ENCODE peak calls at places on chromosomes 16 and 17, in six cellular contexts. One of them, this sample, is unnamed.

GRCh38 chr17:55198690-55199370 is 65.9 kb upstream of the HLF start:
- DNase-seq in RWPE2: no peak
- DNase-seq in stomach: no peak
- DNase-seq in uterus: no peak
- DNase-seq in IMR-90: no peak
- DNase-seq in hepatocyte: no peak
- DNase-seq in this sample: no peak

GRCh38 chr16:4344659-4345438 is 6.3 kb downstream of the PAM16 start:
- DNase-seq in RWPE2: no peak
- DNase-seq in stomach: peak; percentile 59
- DNase-seq in uterus: no peak
- DNase-seq in IMR-90: peak; percentile 10
- DNase-seq in hepatocyte: no peak
- DNase-seq in this sample: no peak

GRCh38 chr16:74099530-74099929 is 197.1 kb upstream of the PSMD7 start:
- DNase-seq in RWPE2: no peak
- DNase-seq in stomach: no peak
- DNase-seq in uterus: no peak
- DNase-seq in IMR-90: no peak
- DNase-seq in hepatocyte: no peak
- DNase-seq in this sample: no peak

GRCh38 chr17:8753976-8754440 is 4.3 kb downstream of the SPDYE4 start:
- DNase-seq in RWPE2: no peak
- DNase-seq in stomach: no peak
- DNase-seq in uterus: no peak
- DNase-seq in IMR-90: peak; percentile 6
- DNase-seq in hepatocyte: peak; percentile 55
- DNase-seq in this sample: no peak

GRCh38 chr17:77560417-77560816 is 398.1 kb upstream of the TNRC6C start:
- DNase-seq in RWPE2: no peak
- DNase-seq in stomach: no peak
- DNase-seq in uterus: no peak
- DNase-seq in IMR-90: no peak
- DNase-seq in hepatocyte: no peak
- DNase-seq in this sample: no peak

GRCh38 chr17:1774390-1775176 is 12.7 kb downstream of the SERPINF1 start:
- DNase-seq in RWPE2: no peak
- DNase-seq in stomach: no peak
- DNase-seq in uterus: no peak
- DNase-seq in IMR-90: no peak
- DNase-seq in hepatocyte: no peak
- DNase-seq in this sample: no peak

GRCh38 chr17:50916708-50917417 is 50.7 kb upstream of the TOB1 start:
- DNase-seq in RWPE2: no peak
- DNase-seq in stomach: no peak
- DNase-seq in uterus: no peak
- DNase-seq in IMR-90: no peak
- DNase-seq in hepatocyte: no peak
- DNase-seq in this sample: no peak

GRCh38 chr17:33904438-33904837 is 350.6 kb upstream of the CCL2 start:
- DNase-seq in RWPE2: no peak
- DNase-seq in stomach: no peak
- DNase-seq in uterus: no peak
- DNase-seq in IMR-90: no peak
- DNase-seq in hepatocyte: no peak
- DNase-seq in this sample: no peak

GRCh38 chr16:67842509-67843342 is 606 bp downstream of the THAP11 start:
- DNase-seq in RWPE2: peak; percentile 75
- DNase-seq in stomach: peak; percentile 49
- DNase-seq in uterus: no peak
- DNase-seq in IMR-90: peak; percentile 46
- DNase-seq in hepatocyte: peak; percentile 76
- DNase-seq in this sample: peak; percentile 58

GRCh38 chr17:45021607-45022287 is 29.7 kb downstream of the DCAKD start:
- DNase-seq in RWPE2: no peak
- DNase-seq in stomach: peak; percentile 68
- DNase-seq in uterus: peak; percentile 69
- DNase-seq in IMR-90: peak; percentile 47
- DNase-seq in hepatocyte: peak; percentile 89
- DNase-seq in this sample: peak; percentile 57

GRCh38 chr17:8896087-8896486 is 28.6 kb upstream of the PIK3R6 start:
- DNase-seq in RWPE2: no peak
- DNase-seq in stomach: no peak
- DNase-seq in uterus: no peak
- DNase-seq in IMR-90: no peak
- DNase-seq in hepatocyte: no peak
- DNase-seq in this sample: no peak

GRCh38 chr16:84941916-84942315 is 69.4 kb downstream of the ZDHHC7 start:
- DNase-seq in RWPE2: no peak
- DNase-seq in stomach: no peak
- DNase-seq in uterus: no peak
- DNase-seq in IMR-90: peak; percentile 46
- DNase-seq in hepatocyte: peak; percentile 49
- DNase-seq in this sample: no peak

GRCh38 chr16:47719713-47720112 is 258.6 kb downstream of the PHKB start:
- DNase-seq in RWPE2: no peak
- DNase-seq in stomach: no peak
- DNase-seq in uterus: no peak
- DNase-seq in IMR-90: no peak
- DNase-seq in hepatocyte: no peak
- DNase-seq in this sample: no peak
- H3K36me3 ChIP-seq in RWPE2: no peaks in the 10 kb centered on the region
- H3K36me3 ChIP-seq in stomach: no peaks in the 10 kb centered on the region
- H3K36me3 ChIP-seq in uterus: no peaks in the 10 kb centered on the region
- H3K36me3 ChIP-seq in IMR-90: no peaks in the 10 kb centered on the region
- H3K36me3 ChIP-seq in hepatocyte: no peaks in the 10 kb centered on the region
- H3K36me3 ChIP-seq in this sample: no peaks in the 10 kb centered on the region

DNA sequence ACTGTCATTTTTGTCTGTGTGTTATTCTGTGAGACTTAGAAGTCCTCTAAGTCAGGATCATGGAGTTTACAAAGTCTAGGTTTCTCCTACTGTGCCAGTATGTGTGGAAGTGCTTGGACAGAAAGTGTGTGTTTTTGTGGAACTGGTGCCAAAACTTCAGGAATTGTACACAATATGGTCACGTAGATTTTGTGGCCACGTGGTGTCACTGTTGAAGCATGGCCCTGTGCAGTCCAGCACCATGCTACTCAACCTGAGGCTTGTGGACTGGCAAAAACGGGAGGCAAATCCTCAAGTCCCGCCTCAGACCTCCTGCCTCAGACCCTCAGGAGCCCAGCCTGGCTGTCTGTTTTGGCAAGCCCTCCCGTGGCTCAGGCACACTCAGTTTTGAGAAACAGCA is 16.7 kb upstream of the ALKBH5 start:
- DNase-seq in RWPE2: no peak
- DNase-seq in stomach: peak; percentile 44
- DNase-seq in uterus: no peak
- DNase-seq in IMR-90: no peak
- DNase-seq in hepatocyte: no peak
- DNase-seq in this sample: no peak
- TF ChIP-seq CTCF in RWPE2: peak; percentile 23
- TF ChIP-seq CTCF in stomach: no peak
- TF ChIP-seq CTCF in uterus: no peak
- TF ChIP-seq CTCF in IMR-90: peak; percentile 12
- TF ChIP-seq CTCF in hepatocyte: no peak
- TF ChIP-seq CTCF in this sample: no peak

GRCh38 chr17:56897646-56898424 is 16.0 kb downstream of the TRIM25 start:
- DNase-seq in RWPE2: no peak
- DNase-seq in stomach: no peak
- DNase-seq in uterus: no peak
- DNase-seq in IMR-90: no peak
- DNase-seq in hepatocyte: no peak
- DNase-seq in this sample: no peak

GRCh38 chr17:56896217-56896967 is 17.5 kb downstream of the TRIM25 start:
- DNase-seq in RWPE2: no peak
- DNase-seq in stomach: peak; percentile 1
- DNase-seq in uterus: no peak
- DNase-seq in IMR-90: no peak
- DNase-seq in hepatocyte: no peak
- DNase-seq in this sample: no peak

GRCh38 chr17:56898874-56899273 is 15.0 kb downstream of the TRIM25 start:
- DNase-seq in RWPE2: no peak
- DNase-seq in stomach: no peak
- DNase-seq in uterus: no peak
- DNase-seq in IMR-90: no peak
- DNase-seq in hepatocyte: no peak
- DNase-seq in this sample: no peak

GRCh38 chr17:56894859-56895455 is 18.9 kb downstream of the TRIM25 start:
- DNase-seq in RWPE2: no peak
- DNase-seq in stomach: no peak
- DNase-seq in uterus: no peak
- DNase-seq in IMR-90: no peak
- DNase-seq in hepatocyte: no peak
- DNase-seq in this sample: no peak

GRCh38 chr17:56896968-56897359 is 16.9 kb downstream of the TRIM25 start:
- DNase-seq in RWPE2: no peak
- DNase-seq in stomach: peak; percentile 56
- DNase-seq in uterus: no peak
- DNase-seq in IMR-90: no peak
- DNase-seq in hepatocyte: no peak
- DNase-seq in this sample: no peak
- H3K36me3 ChIP-seq in RWPE2: peaks cover 98% of the 10 kb centered on the region
- H3K36me3 ChIP-seq in stomach: peaks cover 100% of the 10 kb centered on the region
- H3K36me3 ChIP-seq in uterus: no peaks in the 10 kb centered on the region
- H3K36me3 ChIP-seq in IMR-90: peaks cover 67% of the 10 kb centered on the region
- H3K36me3 ChIP-seq in hepatocyte: no peaks in the 10 kb centered on the region
- H3K36me3 ChIP-seq in this sample: peaks cover 12% of the 10 kb centered on the region

DNA sequence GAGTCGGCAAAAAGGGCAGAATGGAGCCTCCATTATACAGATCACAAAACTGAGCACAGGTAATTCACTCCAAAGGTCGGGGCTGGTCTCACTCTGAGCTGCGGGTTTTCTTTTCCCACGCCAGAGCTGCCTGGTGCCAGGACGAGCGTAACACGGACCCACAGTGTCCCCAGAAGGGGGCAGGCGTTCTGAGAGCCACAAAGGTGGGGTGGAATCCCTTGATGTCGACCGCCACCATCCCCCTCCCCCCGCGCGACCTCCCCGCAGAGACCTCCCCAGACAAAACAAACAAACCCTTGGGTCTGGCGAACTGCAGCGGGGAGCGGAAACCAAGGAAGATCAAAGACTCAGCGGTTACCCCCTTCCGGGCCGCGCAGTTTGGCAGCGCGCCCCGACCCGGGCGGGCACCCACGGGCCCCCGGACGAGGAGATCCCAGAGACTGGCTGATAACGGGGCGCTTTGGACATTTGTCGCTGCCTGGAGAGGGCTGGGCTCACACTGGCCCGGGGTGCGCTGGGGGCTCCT is 793 bp upstream of the NKD1 start:
- DNase-seq in RWPE2: no peak
- DNase-seq in stomach: peak; percentile 63
- DNase-seq in uterus: peak; percentile 55
- DNase-seq in IMR-90: no peak
- DNase-seq in hepatocyte: peak; percentile 59
- DNase-seq in this sample: no peak
- TF ChIP-seq CTCF in RWPE2: peak; percentile 45
- TF ChIP-seq CTCF in stomach: no peak
- TF ChIP-seq CTCF in uterus: peak; percentile 30
- TF ChIP-seq CTCF in IMR-90: no peak
- TF ChIP-seq CTCF in hepatocyte: peak; percentile 34
- TF ChIP-seq CTCF in this sample: no peak

DNA sequence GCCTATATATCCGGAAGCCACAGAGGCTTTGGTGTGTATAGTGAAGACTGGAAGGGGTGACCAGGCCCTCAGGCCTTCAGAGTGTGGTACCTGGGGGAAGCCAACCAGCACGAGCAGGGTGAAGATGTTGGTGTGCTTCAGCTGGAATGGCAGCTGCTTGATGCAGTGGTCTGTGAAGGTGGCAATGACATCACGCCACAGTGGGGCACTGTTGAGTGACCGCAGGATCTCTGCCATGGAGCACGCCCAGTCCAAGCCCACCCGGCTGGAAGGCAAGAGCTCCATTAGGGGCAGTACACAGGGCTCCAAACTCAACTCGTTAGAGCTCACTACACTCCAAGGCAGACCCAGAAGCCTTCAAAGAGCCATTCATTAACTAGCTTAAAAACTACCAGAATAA is 68.5 kb upstream of the ATP2A3 start:
- DNase-seq in RWPE2: no peak
- DNase-seq in stomach: no peak
- DNase-seq in uterus: no peak
- DNase-seq in IMR-90: no peak
- DNase-seq in hepatocyte: no peak
- DNase-seq in this sample: no peak
- H3K36me3 ChIP-seq in RWPE2: peaks cover 72% of the 10 kb centered on the region
- H3K36me3 ChIP-seq in stomach: peaks cover 100% of the 10 kb centered on the region
- H3K36me3 ChIP-seq in uterus: no peaks in the 10 kb centered on the region
- H3K36me3 ChIP-seq in IMR-90: peaks cover 44% of the 10 kb centered on the region
- H3K36me3 ChIP-seq in hepatocyte: peaks cover 17% of the 10 kb centered on the region
- H3K36me3 ChIP-seq in this sample: peaks cover 28% of the 10 kb centered on the region

GRCh38 chr16:8355714-8356113 is 234.6 kb downstream of the TMEM114 start:
- DNase-seq in RWPE2: no peak
- DNase-seq in stomach: no peak
- DNase-seq in uterus: no peak
- DNase-seq in IMR-90: no peak
- DNase-seq in hepatocyte: peak; percentile 32
- DNase-seq in this sample: no peak
- TF ChIP-seq CTCF in RWPE2: peak; percentile 8
- TF ChIP-seq CTCF in stomach: no peak
- TF ChIP-seq CTCF in uterus: no peak
- TF ChIP-seq CTCF in IMR-90: no peak
- TF ChIP-seq CTCF in hepatocyte: peak; percentile 47
- TF ChIP-seq CTCF in this sample: no peak

GRCh38 chr17:41895617-41896016 is 23.1 kb downstream of the ACLY start:
- DNase-seq in RWPE2: no peak
- DNase-seq in stomach: no peak
- DNase-seq in uterus: peak; percentile 78
- DNase-seq in IMR-90: peak; percentile 27
- DNase-seq in hepatocyte: no peak
- DNase-seq in this sample: no peak

GRCh38 chr17:41891135-41892065 is 26.2 kb upstream of the KLHL11 start:
- DNase-seq in RWPE2: no peak
- DNase-seq in stomach: no peak
- DNase-seq in uterus: no peak
- DNase-seq in IMR-90: no peak
- DNase-seq in hepatocyte: no peak
- DNase-seq in this sample: no peak

GRCh38 chr17:41894791-41895331 is 23.9 kb downstream of the ACLY start:
- DNase-seq in RWPE2: no peak
- DNase-seq in stomach: no peak
- DNase-seq in uterus: peak; percentile 69
- DNase-seq in IMR-90: peak; percentile 90
- DNase-seq in hepatocyte: no peak
- DNase-seq in this sample: no peak

GRCh38 chr17:41893384-41893783 is 25.4 kb downstream of the ACLY start:
- DNase-seq in RWPE2: no peak
- DNase-seq in stomach: no peak
- DNase-seq in uterus: no peak
- DNase-seq in IMR-90: no peak
- DNase-seq in hepatocyte: no peak
- DNase-seq in this sample: no peak

GRCh38 chr17:41896726-41897125 is 22.0 kb downstream of the ACLY start:
- DNase-seq in RWPE2: no peak
- DNase-seq in stomach: no peak
- DNase-seq in uterus: no peak
- DNase-seq in IMR-90: no peak
- DNase-seq in hepatocyte: no peak
- DNase-seq in this sample: no peak
- H3K36me3 ChIP-seq in RWPE2: peaks cover 89% of the 10 kb centered on the region
- H3K36me3 ChIP-seq in stomach: peaks cover 99% of the 10 kb centered on the region
- H3K36me3 ChIP-seq in uterus: no peaks in the 10 kb centered on the region
- H3K36me3 ChIP-seq in IMR-90: peaks cover 78% of the 10 kb centered on the region
- H3K36me3 ChIP-seq in hepatocyte: peaks cover 3% of the 10 kb centered on the region
- H3K36me3 ChIP-seq in this sample: peaks cover 14% of the 10 kb centered on the region

GRCh38 chr16:57801098-57801855 is 1.0 kb downstream of the KIFC3 start:
- DNase-seq in RWPE2: no peak
- DNase-seq in stomach: no peak
- DNase-seq in uterus: no peak
- DNase-seq in IMR-90: peak; percentile 75
- DNase-seq in hepatocyte: peak; percentile 67
- DNase-seq in this sample: no peak
- TF ChIP-seq CTCF in RWPE2: no peak
- TF ChIP-seq CTCF in stomach: no peak
- TF ChIP-seq CTCF in uterus: no peak
- TF ChIP-seq CTCF in IMR-90: no peak
- TF ChIP-seq CTCF in hepatocyte: no peak
- TF ChIP-seq CTCF in this sample: no peak

This sample was measured in lung.